ENCODE peak calls at places on chromosomes 6 and 20, in five cellular contexts. A is AG04450, D is ovary, P is ascending aorta, Z is Peyer's patch. U is an unnamed sample.
A peak's percentile ranks its signal among the peaks of the same experiment; 100 is the strongest.

GRCh38 chr6:170089937-170090335 is 200.9 kb downstream of the DLL1 start:
- DNase-seq in A (no peak), D (no peak), P (peak; percentile 48), Z (no peak), U (no peak)

GRCh38 chr6:13709698-13710551 is 1.7 kb downstream of the RANBP9 start:
- DNase-seq in A (no peak), D (no peak), P (no peak), Z (no peak), U (no peak)

GRCh38 chr6:37126554-37126906 is 43.4 kb upstream of the PIM1 start:
- DNase-seq in A (no peak), D (no peak), P (no peak), Z (no peak), U (no peak)

GRCh38 chr6:153092082-153093013 is 38.7 kb downstream of the RGS17 start:
- DNase-seq in A (peak; percentile 74), D (no peak), P (no peak), Z (no peak), U (no peak)

GRCh38 chr6:25835442-25836283 is 3.8 kb upstream of the SLC17A1 start:
- DNase-seq in A (no peak), D (no peak), P (no peak), Z (no peak), U (no peak)

GRCh38 chr6:111614833-111615582 is 9.3 kb upstream of the TRAF3IP2 start:
- DNase-seq in A (no peak), D (no peak), P (no peak), Z (no peak), U (no peak)

GRCh38 chr6:51633424-51633823 is 454.0 kb downstream of the PKHD1 start:
- DNase-seq in A (no peak), D (no peak), P (no peak), Z (no peak), U (no peak)

GRCh38 chr6:15527838-15528617 is 134.8 kb downstream of the DTNBP1 start:
- DNase-seq in A (no peak), D (no peak), P (no peak), Z (no peak), U (no peak)

GRCh38 chr6:6596529-6596928 is 8.0 kb downstream of the LY86 start:
- DNase-seq in A (no peak), D (no peak), P (no peak), Z (no peak), U (no peak)

GRCh38 chr6:145241039-145241438 is 494.3 kb downstream of the EPM2A start:
- DNase-seq in A (peak; percentile 48), D (no peak), P (no peak), Z (no peak), U (no peak)

GRCh38 chr6:1993049-1993448 is 252.4 kb downstream of the GMDS start:
- DNase-seq in A (peak; percentile 48), D (no peak), P (no peak), Z (no peak), U (no peak)

GRCh38 chr6:148883270-148883669 is 136.4 kb downstream of the UST start:
- DNase-seq in A (no peak), D (no peak), P (no peak), Z (no peak), U (no peak)

GRCh38 chr6:90131614-90132423 is 164.8 kb downstream of the BACH2 start:
- DNase-seq in A (peak; percentile 59), D (no peak), P (peak; percentile 80), Z (no peak), U (no peak)

GRCh38 chr20:44241796-44242195 is 5.3 kb upstream of the GDAP1L1 start:
- DNase-seq in A (no peak), D (no peak), P (no peak), Z (no peak), U (no peak)

GRCh38 chr20:56414842-56415765 is 3.0 kb downstream of the CASS4 start:
- DNase-seq in A (peak; percentile 74), D (no peak), P (no peak), Z (no peak), U (no peak)

GRCh38 chr20:21376631-21377030 is 20.7 kb downstream of the NKX2-4 start:
- DNase-seq in A (no peak), D (no peak), P (no peak), Z (no peak), U (no peak)

GRCh38 chr20:21380711-21381110 is 16.6 kb downstream of the NKX2-4 start:
- DNase-seq in A (no peak), D (no peak), P (no peak), Z (no peak), U (no peak)

GRCh38 chr20:21378259-21378658 is 19.1 kb downstream of the NKX2-4 start:
- DNase-seq in A (no peak), D (no peak), P (no peak), Z (no peak), U (no peak)

GRCh38 chr20:21381619-21382018 is 15.7 kb downstream of the NKX2-4 start:
- DNase-seq in A (no peak), D (no peak), P (no peak), Z (no peak), U (no peak)

GRCh38 chr20:21377701-21378100 is 19.6 kb downstream of the NKX2-4 start:
- DNase-seq in A (no peak), D (no peak), P (no peak), Z (no peak), U (no peak)
- TF ChIP-seq CTCF in A (no peak), D (no peak), P (no peak), Z (no peak), U (no peak)

DNA sequence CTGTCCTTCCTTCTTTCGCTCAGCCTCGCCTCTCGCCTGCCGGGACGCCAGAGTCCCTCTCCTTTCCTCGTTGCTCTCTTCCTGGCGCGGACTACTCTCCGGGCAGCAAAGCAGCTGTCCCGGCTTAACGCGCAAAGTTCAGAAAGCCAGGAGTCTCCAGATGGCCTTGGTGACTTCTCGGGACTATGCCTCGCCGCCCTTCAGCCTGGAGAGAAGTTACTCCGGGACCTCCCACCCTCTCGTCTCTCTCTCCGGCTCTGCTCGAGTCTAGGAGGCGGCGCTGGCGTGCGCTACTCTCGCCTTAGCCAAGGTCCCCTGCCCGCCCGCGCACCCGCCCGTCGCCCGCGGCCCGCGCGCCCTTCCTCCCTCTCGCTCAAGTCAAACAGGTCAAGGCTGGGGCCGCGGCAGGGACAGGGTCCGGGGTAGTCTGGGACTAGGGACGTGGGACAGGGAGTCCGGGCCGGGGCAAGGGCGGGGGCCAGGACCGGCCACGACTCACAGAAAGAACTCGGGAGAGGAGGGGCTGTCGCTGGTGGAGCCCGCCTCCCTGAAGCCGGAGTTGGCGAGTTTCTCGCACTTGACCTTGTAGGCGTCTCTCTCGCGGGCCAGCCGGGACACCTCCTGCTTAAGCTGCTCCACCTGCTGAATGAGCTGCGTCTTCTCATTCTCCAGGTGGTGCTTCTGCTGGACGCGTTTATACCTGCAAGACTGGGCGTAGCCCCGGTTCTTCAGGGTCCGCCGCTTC is 1.5 kb downstream of the MAFB start:
- DNase-seq in A (no peak), D (peak; percentile 58), P (peak; percentile 77), Z (no peak), U (no peak)
- H3K27ac ChIP-seq in A (no peak overlapping the region), D (peak overlapping the region; percentile 50), P (peak overlapping the region; percentile 95), Z (peak overlapping the region; percentile 68), U (no peak overlapping the region)

GRCh38 chr6:28809947-28810654 is 113.7 kb downstream of the TRIM27 start:
- DNase-seq in A (no peak), D (no peak), P (no peak), Z (no peak), U (no peak)
- TF ChIP-seq CTCF in A (no peak), D (no peak), P (no peak), Z (no peak), U (no peak)

GRCh38 chr6:140043357-140043756 is 668.9 kb upstream of the CITED2 start:
- DNase-seq in A (peak; percentile 71), D (no peak), P (no peak), Z (no peak), U (no peak)
- H3K27ac ChIP-seq in A (no peak overlapping the region), D (no peak overlapping the region), P (no peak overlapping the region), Z (no peak overlapping the region), U (no peak overlapping the region)

GRCh38 chr20:17721802-17722486 is 22.2 kb downstream of the BANF2 start:
- DNase-seq in A (no peak), D (no peak), P (no peak), Z (no peak), U (no peak)
- TF ChIP-seq CTCF in A (peak; percentile 30), D (no peak), P (no peak), Z (no peak), U (no peak)